ENCODE peak calls at places on chromosomes 13 and 19, in seven cellular contexts. One of them, this sample, is unnamed.
A peak's percentile ranks its signal among the peaks of the same experiment; 100 is the strongest.

GRCh38 chr19:18340990-18341868 is 831 bp downstream of the PGPEP1 start:
- DNase-seq in colonic mucosa: peak; percentile 82
- DNase-seq in lower leg skin: peak; percentile 91
- DNase-seq in HL-60: peak; percentile 84
- DNase-seq in AG04450: no peak
- DNase-seq in neuronal stem cell: no peak
- DNase-seq in mesendoderm: peak; percentile 45
- DNase-seq in this sample: peak; percentile 54

GRCh38 chr13:51761638-51762350 is 42.2 kb downstream of the DHRS12 start:
- DNase-seq in lower leg skin: no peak
- DNase-seq in mesendoderm: no peak
- DNase-seq in neuronal stem cell: no peak
- DNase-seq in colonic mucosa: no peak
- DNase-seq in HL-60: no peak
- DNase-seq in AG04450: no peak
- DNase-seq in this sample: no peak

GRCh38 chr19:1396019-1396767 is 5.1 kb downstream of the GAMT start:
- DNase-seq in lower leg skin: no peak
- DNase-seq in mesendoderm: no peak
- DNase-seq in HL-60: no peak
- DNase-seq in colonic mucosa: no peak
- DNase-seq in AG04450: no peak
- DNase-seq in neuronal stem cell: no peak
- DNase-seq in this sample: no peak

GRCh38 chr19:32869369-32870153 is at the start of gene SLC7A9:
- DNase-seq in mesendoderm: no peak
- DNase-seq in lower leg skin: peak; percentile 43
- DNase-seq in AG04450: no peak
- DNase-seq in colonic mucosa: no peak
- DNase-seq in HL-60: no peak
- DNase-seq in neuronal stem cell: no peak
- DNase-seq in this sample: no peak

GRCh38 chr13:79258489-79258888 is 147.6 kb downstream of the RBM26 start:
- DNase-seq in lower leg skin: no peak
- DNase-seq in HL-60: peak; percentile 87
- DNase-seq in AG04450: no peak
- DNase-seq in colonic mucosa: no peak
- DNase-seq in neuronal stem cell: no peak
- DNase-seq in mesendoderm: no peak
- DNase-seq in this sample: no peak

GRCh38 chr19:19866599-19867248 is 1.0 kb downstream of the ZNF253 start:
- DNase-seq in lower leg skin: peak; percentile 86
- DNase-seq in HL-60: peak; percentile 80
- DNase-seq in AG04450: no peak
- DNase-seq in mesendoderm: peak; percentile 95
- DNase-seq in neuronal stem cell: peak; percentile 57
- DNase-seq in colonic mucosa: peak; percentile 36
- DNase-seq in this sample: peak; percentile 20

GRCh38 chr19:11375143-11375948 is 880 bp downstream of the SWSAP1 start:
- DNase-seq in AG04450: no peak
- DNase-seq in lower leg skin: peak; percentile 91
- DNase-seq in mesendoderm: peak; percentile 72
- DNase-seq in HL-60: peak; percentile 87
- DNase-seq in neuronal stem cell: no peak
- DNase-seq in colonic mucosa: peak; percentile 65
- DNase-seq in this sample: peak; percentile 61

GRCh38 chr13:57629821-57630235 is 1.7 kb upstream of the PCDH17 start:
- DNase-seq in mesendoderm: peak; percentile 98
- DNase-seq in neuronal stem cell: peak; percentile 97
- DNase-seq in colonic mucosa: peak; percentile 40
- DNase-seq in lower leg skin: peak; percentile 95
- DNase-seq in AG04450: no peak
- DNase-seq in HL-60: no peak
- DNase-seq in this sample: peak; percentile 95

GRCh38 chr13:35501721-35502235 is 25.3 kb upstream of the MAB21L1 start:
- DNase-seq in mesendoderm: no peak
- DNase-seq in AG04450: no peak
- DNase-seq in HL-60: no peak
- DNase-seq in neuronal stem cell: no peak
- DNase-seq in lower leg skin: no peak
- DNase-seq in colonic mucosa: no peak
- DNase-seq in this sample: no peak

GRCh38 chr19:10450853-10451609 is 30.7 kb downstream of the PDE4A start:
- DNase-seq in mesendoderm: peak; percentile 55
- DNase-seq in lower leg skin: no peak
- DNase-seq in colonic mucosa: peak; percentile 93
- DNase-seq in HL-60: no peak
- DNase-seq in AG04450: no peak
- DNase-seq in neuronal stem cell: no peak
- DNase-seq in this sample: peak; percentile 81

GRCh38 chr19:15995536-15995935 is 46.7 kb downstream of the OR10H4 start:
- DNase-seq in neuronal stem cell: no peak
- DNase-seq in colonic mucosa: no peak
- DNase-seq in mesendoderm: no peak
- DNase-seq in AG04450: no peak
- DNase-seq in HL-60: no peak
- DNase-seq in lower leg skin: no peak
- DNase-seq in this sample: no peak

GRCh38 chr13:41107104-41107571 is 25.5 kb downstream of the KBTBD6 start:
- DNase-seq in AG04450: no peak
- DNase-seq in neuronal stem cell: no peak
- DNase-seq in lower leg skin: no peak
- DNase-seq in colonic mucosa: no peak
- DNase-seq in HL-60: no peak
- DNase-seq in mesendoderm: no peak
- DNase-seq in this sample: no peak

GRCh38 chr19:40809358-40810086 is 10.5 kb downstream of the EGLN2 start:
- DNase-seq in colonic mucosa: no peak
- DNase-seq in mesendoderm: no peak
- DNase-seq in neuronal stem cell: no peak
- DNase-seq in lower leg skin: no peak
- DNase-seq in AG04450: no peak
- DNase-seq in HL-60: no peak
- DNase-seq in this sample: no peak

GRCh38 chr13:97257228-97257755 is 35.2 kb downstream of the MBNL2 start:
- DNase-seq in lower leg skin: no peak
- DNase-seq in mesendoderm: no peak
- DNase-seq in neuronal stem cell: no peak
- DNase-seq in AG04450: no peak
- DNase-seq in HL-60: no peak
- DNase-seq in colonic mucosa: no peak
- DNase-seq in this sample: no peak

GRCh38 chr13:102309110-102309509 is 92.7 kb downstream of the FGF14 start:
- DNase-seq in HL-60: no peak
- DNase-seq in lower leg skin: no peak
- DNase-seq in neuronal stem cell: no peak
- DNase-seq in colonic mucosa: no peak
- DNase-seq in AG04450: no peak
- DNase-seq in mesendoderm: no peak
- DNase-seq in this sample: no peak

GRCh38 chr19:50258918-50259372 is 55.5 kb downstream of the MYH14 start:
- DNase-seq in AG04450: no peak
- DNase-seq in neuronal stem cell: no peak
- DNase-seq in lower leg skin: no peak
- DNase-seq in colonic mucosa: peak; percentile 34
- DNase-seq in mesendoderm: peak; percentile 60
- DNase-seq in HL-60: no peak
- DNase-seq in this sample: peak; percentile 62

GRCh38 chr13:61084983-61085382 is 330.7 kb downstream of the PCDH20 start:
- DNase-seq in mesendoderm: no peak
- DNase-seq in lower leg skin: no peak
- DNase-seq in colonic mucosa: no peak
- DNase-seq in AG04450: no peak
- DNase-seq in neuronal stem cell: no peak
- DNase-seq in HL-60: no peak
- DNase-seq in this sample: no peak

GRCh38 chr19:41619018-41619571 is 7.8 kb downstream of the CEACAM4 start:
- DNase-seq in AG04450: no peak
- DNase-seq in mesendoderm: no peak
- DNase-seq in lower leg skin: no peak
- DNase-seq in neuronal stem cell: no peak
- DNase-seq in colonic mucosa: no peak
- DNase-seq in HL-60: peak; percentile 81
- DNase-seq in this sample: no peak

GRCh38 chr13:103607995-103608394 is 541.8 kb upstream of the SLC10A2 start:
- DNase-seq in lower leg skin: no peak
- DNase-seq in neuronal stem cell: no peak
- DNase-seq in mesendoderm: no peak
- DNase-seq in colonic mucosa: no peak
- DNase-seq in HL-60: no peak
- DNase-seq in AG04450: no peak
- DNase-seq in this sample: no peak

GRCh38 chr19:41159861-41160260 is 33.2 kb upstream of the CYP2S1 start:
- DNase-seq in colonic mucosa: no peak
- DNase-seq in neuronal stem cell: no peak
- DNase-seq in AG04450: no peak
- DNase-seq in mesendoderm: no peak
- DNase-seq in HL-60: no peak
- DNase-seq in lower leg skin: no peak
- DNase-seq in this sample: no peak

GRCh38 chr19:45074744-45075143 is 1.5 kb downstream of the ZNF296 start:
- DNase-seq in HL-60: no peak
- DNase-seq in mesendoderm: peak; percentile 62
- DNase-seq in neuronal stem cell: peak; percentile 20
- DNase-seq in colonic mucosa: no peak
- DNase-seq in AG04450: no peak
- DNase-seq in lower leg skin: no peak
- DNase-seq in this sample: no peak
- H3K4me3 ChIP-seq in HL-60: peak overlapping the region; percentile 76
- H3K4me3 ChIP-seq in mesendoderm: peak overlapping the region; percentile 28
- H3K4me3 ChIP-seq in neuronal stem cell: no peak overlapping the region
- H3K4me3 ChIP-seq in colonic mucosa: peak overlapping the region; percentile 66
- H3K4me3 ChIP-seq in AG04450: no peak overlapping the region
- H3K4me3 ChIP-seq in lower leg skin: no peak overlapping the region
- H3K4me3 ChIP-seq in this sample: no peak overlapping the region

GRCh38 chr19:38655148-38655824 is 7.8 kb downstream of the ACTN4 start:
- DNase-seq in colonic mucosa: no peak
- DNase-seq in mesendoderm: no peak
- DNase-seq in HL-60: no peak
- DNase-seq in AG04450: no peak
- DNase-seq in neuronal stem cell: no peak
- DNase-seq in lower leg skin: no peak
- DNase-seq in this sample: no peak
- H3K4me3 ChIP-seq in colonic mucosa: no peak overlapping the region
- H3K4me3 ChIP-seq in mesendoderm: no peak overlapping the region
- H3K4me3 ChIP-seq in HL-60: no peak overlapping the region
- H3K4me3 ChIP-seq in AG04450: no peak overlapping the region
- H3K4me3 ChIP-seq in neuronal stem cell: no peak overlapping the region
- H3K4me3 ChIP-seq in lower leg skin: no peak overlapping the region
- H3K4me3 ChIP-seq in this sample: no peak overlapping the region

DNA sequence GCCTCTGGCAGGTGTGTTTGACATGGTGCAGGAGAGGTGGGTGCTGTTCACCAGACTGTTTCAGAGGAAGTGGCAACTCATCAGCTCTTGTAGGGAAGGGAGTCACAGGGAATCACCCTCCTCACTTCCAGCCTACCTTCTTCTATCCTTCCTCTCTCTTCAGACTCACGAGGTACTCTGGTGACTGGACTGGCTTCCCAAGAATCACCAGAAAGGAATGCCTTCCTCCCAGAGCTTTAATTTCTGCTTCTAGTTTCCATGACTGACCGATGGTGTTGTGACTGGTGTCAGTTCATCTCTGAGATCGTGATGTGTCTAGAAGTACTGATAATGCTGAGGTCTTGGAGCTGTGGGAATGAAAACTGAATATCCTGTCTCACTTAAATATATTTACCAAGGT is 247.3 kb downstream of the KCTD12 start:
- DNase-seq in AG04450: no peak
- DNase-seq in HL-60: no peak
- DNase-seq in mesendoderm: no peak
- DNase-seq in colonic mucosa: no peak
- DNase-seq in lower leg skin: no peak
- DNase-seq in neuronal stem cell: no peak
- DNase-seq in this sample: no peak
- H3K4me3 ChIP-seq in AG04450: no peak overlapping the region
- H3K4me3 ChIP-seq in HL-60: no peak overlapping the region
- H3K4me3 ChIP-seq in mesendoderm: no peak overlapping the region
- H3K4me3 ChIP-seq in colonic mucosa: no peak overlapping the region
- H3K4me3 ChIP-seq in lower leg skin: no peak overlapping the region
- H3K4me3 ChIP-seq in neuronal stem cell: no peak overlapping the region
- H3K4me3 ChIP-seq in this sample: no peak overlapping the region

GRCh38 chr19:37903096-37903495 is 3.3 kb downstream of the WDR87 start:
- DNase-seq in HL-60: no peak
- DNase-seq in AG04450: no peak
- DNase-seq in neuronal stem cell: no peak
- DNase-seq in lower leg skin: no peak
- DNase-seq in colonic mucosa: no peak
- DNase-seq in mesendoderm: peak; percentile 29
- DNase-seq in this sample: no peak

GRCh38 chr19:37909661-37910199 is 2.7 kb downstream of the SIPA1L3 start:
- DNase-seq in lower leg skin: no peak
- DNase-seq in neuronal stem cell: no peak
- DNase-seq in colonic mucosa: no peak
- DNase-seq in AG04450: no peak
- DNase-seq in mesendoderm: no peak
- DNase-seq in HL-60: no peak
- DNase-seq in this sample: no peak

GRCh38 chr19:37907735-37908066 is 693 bp downstream of the SIPA1L3 start:
- DNase-seq in AG04450: no peak
- DNase-seq in lower leg skin: no peak
- DNase-seq in HL-60: no peak
- DNase-seq in neuronal stem cell: no peak
- DNase-seq in mesendoderm: no peak
- DNase-seq in colonic mucosa: no peak
- DNase-seq in this sample: no peak

GRCh38 chr19:37905936-37906867 is at the start of gene WDR87:
- DNase-seq in neuronal stem cell: peak; percentile 90
- DNase-seq in AG04450: no peak
- DNase-seq in mesendoderm: peak; percentile 96
- DNase-seq in colonic mucosa: peak; percentile 46
- DNase-seq in HL-60: peak; percentile 12
- DNase-seq in lower leg skin: peak; percentile 86
- DNase-seq in this sample: no peak

DNA sequence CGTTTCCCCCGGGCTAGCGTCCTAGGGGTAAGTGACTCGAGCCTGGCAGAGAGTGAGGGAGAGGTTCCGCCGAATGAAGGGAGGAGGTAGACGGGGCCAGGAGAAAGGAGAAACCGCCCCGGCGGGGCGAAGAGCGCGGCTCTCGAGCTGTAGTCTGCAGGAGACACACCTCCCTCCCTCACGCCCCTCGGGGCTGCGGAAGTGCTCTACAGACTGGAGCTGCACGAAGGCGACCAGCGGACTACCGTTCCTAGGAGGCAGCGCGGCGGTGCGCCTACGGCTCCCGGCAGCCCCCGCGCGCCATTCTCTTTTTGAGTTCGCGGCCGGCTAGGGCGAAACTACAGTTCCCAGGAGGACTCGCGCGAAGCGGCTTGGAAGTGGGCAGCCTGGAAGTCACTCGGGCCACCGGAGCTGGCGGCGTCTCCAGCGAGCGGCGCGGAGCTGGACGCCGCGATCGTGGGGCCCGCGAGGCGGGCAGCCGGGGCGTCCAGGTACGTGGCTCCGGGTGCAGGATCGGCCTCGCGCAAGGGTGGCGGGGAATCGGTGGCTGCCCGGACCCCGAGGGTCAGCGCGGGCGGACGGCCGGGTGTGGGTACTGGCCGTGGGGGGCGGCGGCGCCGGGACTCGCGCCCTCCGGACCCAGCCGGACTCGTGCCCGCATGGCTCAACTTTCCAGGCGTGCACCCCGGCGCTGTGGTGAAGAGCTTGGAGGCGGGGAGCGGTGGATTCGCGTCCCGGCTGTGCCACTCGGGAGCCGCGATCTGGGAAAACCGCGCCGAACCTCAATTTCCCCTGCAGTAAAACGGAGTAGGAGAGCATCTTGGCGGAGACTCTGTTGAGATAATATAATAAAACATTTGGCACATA is at the start of gene SIPA1L3:
- DNase-seq in AG04450: peak; percentile 86
- DNase-seq in HL-60: peak; percentile 96
- DNase-seq in colonic mucosa: peak; percentile 96
- DNase-seq in lower leg skin: peak; percentile 99
- DNase-seq in mesendoderm: peak; percentile 99
- DNase-seq in neuronal stem cell: peak; percentile 97
- DNase-seq in this sample: peak; percentile 97
- H3K4me3 ChIP-seq in AG04450: peak within 1 kb of the TSS; percentile 96
- H3K4me3 ChIP-seq in HL-60: peak within 1 kb of the TSS; percentile 57
- H3K4me3 ChIP-seq in colonic mucosa: peak within 1 kb of the TSS; percentile 98
- H3K4me3 ChIP-seq in lower leg skin: peak within 1 kb of the TSS; percentile 83
- H3K4me3 ChIP-seq in mesendoderm: peak within 1 kb of the TSS; percentile 93
- H3K4me3 ChIP-seq in neuronal stem cell: peak within 1 kb of the TSS; percentile 56
- H3K4me3 ChIP-seq in this sample: peak within 1 kb of the TSS; percentile 97

This sample was measured in testis.